ENCODE peak calls at places on chromosomes 5 and 9, in eight cellular contexts. One of them, this sample, is unnamed.

GRCh38 chr5:55925181-55925580 is 69.6 kb downstream of the IL6ST start:
- DNase-seq in brain microvascular endothelial cell: no peak
- DNase-seq in coronary artery: peak; percentile 36
- DNase-seq in neural progenitor cell: no peak
- DNase-seq in astrocyte of the spinal cord: no peak
- DNase-seq in WTC11: no peak
- DNase-seq in Calu3: no peak
- DNase-seq in lower leg skin: no peak
- DNase-seq in this sample: no peak

GRCh38 chr5:119318256-119318914 is 37.4 kb upstream of the TNFAIP8 start:
- DNase-seq in brain microvascular endothelial cell: no peak
- DNase-seq in WTC11: no peak
- DNase-seq in coronary artery: no peak
- DNase-seq in lower leg skin: no peak
- DNase-seq in astrocyte of the spinal cord: no peak
- DNase-seq in neural progenitor cell: no peak
- DNase-seq in Calu3: no peak
- DNase-seq in this sample: peak; percentile 52

GRCh38 chr9:112017878-112018277 is 121.3 kb downstream of the UGCG start:
- DNase-seq in astrocyte of the spinal cord: no peak
- DNase-seq in lower leg skin: no peak
- DNase-seq in neural progenitor cell: no peak
- DNase-seq in Calu3: no peak
- DNase-seq in coronary artery: no peak
- DNase-seq in WTC11: no peak
- DNase-seq in brain microvascular endothelial cell: no peak
- DNase-seq in this sample: no peak

GRCh38 chr5:73115399-73116051 is 4.8 kb upstream of the TMEM171 start:
- DNase-seq in Calu3: no peak
- DNase-seq in lower leg skin: no peak
- DNase-seq in WTC11: no peak
- DNase-seq in coronary artery: no peak
- DNase-seq in astrocyte of the spinal cord: peak; percentile 98
- DNase-seq in neural progenitor cell: no peak
- DNase-seq in brain microvascular endothelial cell: peak; percentile 93
- DNase-seq in this sample: peak; percentile 58

GRCh38 chr5:116076496-116076895 is 8.3 kb upstream of the COMMD10 start:
- DNase-seq in lower leg skin: no peak
- DNase-seq in neural progenitor cell: no peak
- DNase-seq in brain microvascular endothelial cell: no peak
- DNase-seq in coronary artery: no peak
- DNase-seq in Calu3: no peak
- DNase-seq in astrocyte of the spinal cord: no peak
- DNase-seq in WTC11: no peak
- DNase-seq in this sample: peak; percentile 10

GRCh38 chr5:31364881-31365636 is 166.8 kb downstream of the DROSHA start:
- DNase-seq in lower leg skin: no peak
- DNase-seq in neural progenitor cell: no peak
- DNase-seq in brain microvascular endothelial cell: peak; percentile 68
- DNase-seq in Calu3: no peak
- DNase-seq in astrocyte of the spinal cord: peak; percentile 69
- DNase-seq in WTC11: no peak
- DNase-seq in coronary artery: no peak
- DNase-seq in this sample: no peak

GRCh38 chr5:96936431-96937221 is 746 bp downstream of the LNPEP start:
- DNase-seq in brain microvascular endothelial cell: no peak
- DNase-seq in astrocyte of the spinal cord: peak; percentile 48
- DNase-seq in neural progenitor cell: peak; percentile 60
- DNase-seq in lower leg skin: peak; percentile 31
- DNase-seq in Calu3: peak; percentile 56
- DNase-seq in coronary artery: peak; percentile 76
- DNase-seq in WTC11: peak; percentile 40
- DNase-seq in this sample: peak; percentile 40

GRCh38 chr5:6792376-6792775 is 79.1 kb downstream of the TENT4A start:
- DNase-seq in coronary artery: no peak
- DNase-seq in brain microvascular endothelial cell: no peak
- DNase-seq in WTC11: no peak
- DNase-seq in Calu3: no peak
- DNase-seq in astrocyte of the spinal cord: no peak
- DNase-seq in lower leg skin: no peak
- DNase-seq in neural progenitor cell: no peak
- DNase-seq in this sample: no peak

GRCh38 chr5:163565492-163565891 is 60.1 kb downstream of the MAT2B start:
- DNase-seq in coronary artery: no peak
- DNase-seq in neural progenitor cell: peak; percentile 60
- DNase-seq in lower leg skin: no peak
- DNase-seq in astrocyte of the spinal cord: no peak
- DNase-seq in Calu3: no peak
- DNase-seq in brain microvascular endothelial cell: no peak
- DNase-seq in WTC11: peak; percentile 27
- DNase-seq in this sample: peak; percentile 19

GRCh38 chr9:19231126-19232035 is 888 bp downstream of the DENND4C start:
- DNase-seq in brain microvascular endothelial cell: peak; percentile 2
- DNase-seq in Calu3: peak; percentile 12
- DNase-seq in lower leg skin: peak; percentile 35
- DNase-seq in neural progenitor cell: peak; percentile 50
- DNase-seq in WTC11: peak; percentile 61
- DNase-seq in astrocyte of the spinal cord: peak; percentile 15
- DNase-seq in coronary artery: no peak
- DNase-seq in this sample: peak; percentile 26

GRCh38 chr5:150154618-150155134 is 969 bp downstream of the PDGFRB start:
- DNase-seq in astrocyte of the spinal cord: no peak
- DNase-seq in WTC11: no peak
- DNase-seq in brain microvascular endothelial cell: no peak
- DNase-seq in neural progenitor cell: no peak
- DNase-seq in Calu3: no peak
- DNase-seq in coronary artery: no peak
- DNase-seq in lower leg skin: no peak
- DNase-seq in this sample: no peak

GRCh38 chr5:150153483-150153882 is 2.2 kb downstream of the PDGFRB start:
- DNase-seq in coronary artery: no peak
- DNase-seq in astrocyte of the spinal cord: no peak
- DNase-seq in brain microvascular endothelial cell: no peak
- DNase-seq in neural progenitor cell: no peak
- DNase-seq in Calu3: no peak
- DNase-seq in lower leg skin: no peak
- DNase-seq in WTC11: no peak
- DNase-seq in this sample: no peak

GRCh38 chr5:150152636-150153462 is 2.8 kb downstream of the PDGFRB start:
- DNase-seq in astrocyte of the spinal cord: no peak
- DNase-seq in coronary artery: no peak
- DNase-seq in WTC11: no peak
- DNase-seq in lower leg skin: no peak
- DNase-seq in neural progenitor cell: no peak
- DNase-seq in brain microvascular endothelial cell: no peak
- DNase-seq in Calu3: no peak
- DNase-seq in this sample: no peak

GRCh38 chr5:150155258-150156032 is at the start of gene PDGFRB:
- DNase-seq in neural progenitor cell: peak; percentile 82
- DNase-seq in brain microvascular endothelial cell: peak; percentile 85
- DNase-seq in WTC11: peak; percentile 67
- DNase-seq in lower leg skin: peak; percentile 87
- DNase-seq in coronary artery: peak; percentile 98
- DNase-seq in astrocyte of the spinal cord: peak; percentile 90
- DNase-seq in Calu3: no peak
- DNase-seq in this sample: peak; percentile 8

GRCh38 chr5:150153957-150154617 is 1.6 kb downstream of the PDGFRB start:
- DNase-seq in WTC11: no peak
- DNase-seq in Calu3: no peak
- DNase-seq in astrocyte of the spinal cord: peak; percentile 73
- DNase-seq in brain microvascular endothelial cell: peak; percentile 85
- DNase-seq in coronary artery: no peak
- DNase-seq in lower leg skin: no peak
- DNase-seq in neural progenitor cell: peak; percentile 48
- DNase-seq in this sample: no peak
- TF ChIP-seq CTCF in WTC11: no peak
- TF ChIP-seq CTCF in Calu3: no peak
- TF ChIP-seq CTCF in astrocyte of the spinal cord: no peak
- TF ChIP-seq CTCF in brain microvascular endothelial cell: no peak
- TF ChIP-seq CTCF in coronary artery: no peak
- TF ChIP-seq CTCF in lower leg skin: no peak
- TF ChIP-seq CTCF in neural progenitor cell: no peak
- TF ChIP-seq CTCF in this sample: no peak

DNA sequence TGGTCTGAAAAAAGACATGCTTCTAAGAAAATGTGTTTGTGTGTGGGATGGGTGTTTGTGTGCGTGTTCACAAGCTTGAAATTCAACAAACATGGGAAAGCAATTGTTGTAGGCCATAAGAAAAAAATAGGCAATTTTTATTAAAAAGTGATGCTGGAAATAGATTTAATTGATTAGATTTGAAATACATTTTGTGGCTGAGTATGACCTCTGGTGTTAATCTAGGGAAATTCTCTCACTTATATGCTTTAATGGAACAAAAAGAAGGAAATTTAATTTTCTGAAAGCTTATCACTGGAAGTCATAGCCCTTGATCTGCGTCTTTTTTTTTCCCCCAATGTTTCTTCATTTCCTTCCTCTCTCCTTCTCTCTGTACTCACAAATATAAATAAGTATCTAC is 3.5 kb upstream of the KCNN2 start:
- DNase-seq in lower leg skin: no peak
- DNase-seq in coronary artery: no peak
- DNase-seq in brain microvascular endothelial cell: no peak
- DNase-seq in neural progenitor cell: no peak
- DNase-seq in Calu3: no peak
- DNase-seq in WTC11: no peak
- DNase-seq in astrocyte of the spinal cord: no peak
- DNase-seq in this sample: no peak
- TF ChIP-seq CTCF in lower leg skin: no peak
- TF ChIP-seq CTCF in coronary artery: no peak
- TF ChIP-seq CTCF in brain microvascular endothelial cell: no peak
- TF ChIP-seq CTCF in neural progenitor cell: peak; percentile 49
- TF ChIP-seq CTCF in Calu3: no peak
- TF ChIP-seq CTCF in WTC11: no peak
- TF ChIP-seq CTCF in astrocyte of the spinal cord: no peak
- TF ChIP-seq CTCF in this sample: no peak

GRCh38 chr5:64592942-64593341 is 87.1 kb downstream of the RGS7BP start:
- DNase-seq in WTC11: no peak
- DNase-seq in Calu3: no peak
- DNase-seq in lower leg skin: no peak
- DNase-seq in neural progenitor cell: no peak
- DNase-seq in coronary artery: no peak
- DNase-seq in astrocyte of the spinal cord: no peak
- DNase-seq in brain microvascular endothelial cell: no peak
- DNase-seq in this sample: no peak

GRCh38 chr5:64595519-64595855 is 89.7 kb downstream of the RGS7BP start:
- DNase-seq in astrocyte of the spinal cord: no peak
- DNase-seq in lower leg skin: no peak
- DNase-seq in coronary artery: no peak
- DNase-seq in WTC11: no peak
- DNase-seq in Calu3: no peak
- DNase-seq in neural progenitor cell: no peak
- DNase-seq in brain microvascular endothelial cell: no peak
- DNase-seq in this sample: no peak

GRCh38 chr5:64599226-64599625 is 91.1 kb upstream of the SHISAL2B start:
- DNase-seq in lower leg skin: no peak
- DNase-seq in brain microvascular endothelial cell: no peak
- DNase-seq in astrocyte of the spinal cord: no peak
- DNase-seq in coronary artery: no peak
- DNase-seq in WTC11: no peak
- DNase-seq in neural progenitor cell: no peak
- DNase-seq in Calu3: no peak
- DNase-seq in this sample: no peak

GRCh38 chr5:64594025-64594424 is 88.2 kb downstream of the RGS7BP start:
- DNase-seq in lower leg skin: no peak
- DNase-seq in WTC11: no peak
- DNase-seq in Calu3: no peak
- DNase-seq in brain microvascular endothelial cell: no peak
- DNase-seq in neural progenitor cell: no peak
- DNase-seq in astrocyte of the spinal cord: no peak
- DNase-seq in coronary artery: no peak
- DNase-seq in this sample: no peak

DNA sequence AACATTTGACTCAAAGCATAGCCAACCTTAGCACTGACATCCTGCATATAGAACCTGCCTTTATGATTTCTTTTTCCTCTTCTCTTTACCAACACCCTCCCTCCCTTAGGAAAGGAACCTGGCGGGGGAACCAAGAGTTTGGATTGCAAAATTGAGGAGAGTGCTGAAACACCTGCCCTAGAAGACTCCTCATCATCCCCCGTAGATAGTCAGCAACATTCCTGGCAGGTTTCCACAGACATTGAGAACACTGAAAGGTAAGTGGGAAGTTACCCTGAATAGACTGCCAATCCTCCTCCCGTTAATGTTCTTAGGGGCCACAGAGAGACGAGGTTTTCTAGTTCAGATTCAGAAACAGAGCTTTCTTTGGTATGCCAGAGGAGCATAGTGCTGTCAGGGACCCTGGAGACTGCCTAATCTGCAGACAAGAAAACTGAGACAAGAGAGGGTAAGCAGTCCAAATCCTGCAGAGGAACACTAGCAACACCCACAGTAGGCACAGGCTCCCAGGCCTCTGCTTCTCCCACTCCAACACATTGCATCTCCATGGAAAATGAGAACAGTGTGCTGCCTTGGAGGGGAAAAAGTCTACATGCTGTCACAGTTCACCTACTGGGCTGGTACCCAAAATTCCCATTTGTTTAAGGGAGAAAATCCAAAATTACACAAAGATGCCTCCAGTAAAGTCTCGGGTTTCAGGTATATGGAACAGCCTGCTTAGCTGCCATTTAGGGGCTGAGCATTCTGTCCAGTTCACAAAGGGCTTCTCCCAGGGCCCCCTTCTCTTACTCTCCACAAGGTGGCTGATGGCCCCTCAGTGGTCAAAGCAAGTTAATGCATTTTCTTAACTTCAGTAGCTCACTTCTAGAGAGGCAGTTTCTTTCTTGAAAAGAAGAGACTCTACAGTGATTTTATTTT is 89.0 kb downstream of the RGS7BP start:
- DNase-seq in lower leg skin: no peak
- DNase-seq in Calu3: peak; percentile 10
- DNase-seq in neural progenitor cell: peak; percentile 78
- DNase-seq in astrocyte of the spinal cord: no peak
- DNase-seq in coronary artery: no peak
- DNase-seq in brain microvascular endothelial cell: no peak
- DNase-seq in WTC11: peak; percentile 52
- DNase-seq in this sample: peak; percentile 6
- TF ChIP-seq CTCF in lower leg skin: no peak
- TF ChIP-seq CTCF in Calu3: no peak
- TF ChIP-seq CTCF in neural progenitor cell: peak; percentile 74
- TF ChIP-seq CTCF in astrocyte of the spinal cord: peak; percentile 27
- TF ChIP-seq CTCF in coronary artery: peak; percentile 53
- TF ChIP-seq CTCF in brain microvascular endothelial cell: peak; percentile 63
- TF ChIP-seq CTCF in WTC11: no peak
- TF ChIP-seq CTCF in this sample: no peak

DNA sequence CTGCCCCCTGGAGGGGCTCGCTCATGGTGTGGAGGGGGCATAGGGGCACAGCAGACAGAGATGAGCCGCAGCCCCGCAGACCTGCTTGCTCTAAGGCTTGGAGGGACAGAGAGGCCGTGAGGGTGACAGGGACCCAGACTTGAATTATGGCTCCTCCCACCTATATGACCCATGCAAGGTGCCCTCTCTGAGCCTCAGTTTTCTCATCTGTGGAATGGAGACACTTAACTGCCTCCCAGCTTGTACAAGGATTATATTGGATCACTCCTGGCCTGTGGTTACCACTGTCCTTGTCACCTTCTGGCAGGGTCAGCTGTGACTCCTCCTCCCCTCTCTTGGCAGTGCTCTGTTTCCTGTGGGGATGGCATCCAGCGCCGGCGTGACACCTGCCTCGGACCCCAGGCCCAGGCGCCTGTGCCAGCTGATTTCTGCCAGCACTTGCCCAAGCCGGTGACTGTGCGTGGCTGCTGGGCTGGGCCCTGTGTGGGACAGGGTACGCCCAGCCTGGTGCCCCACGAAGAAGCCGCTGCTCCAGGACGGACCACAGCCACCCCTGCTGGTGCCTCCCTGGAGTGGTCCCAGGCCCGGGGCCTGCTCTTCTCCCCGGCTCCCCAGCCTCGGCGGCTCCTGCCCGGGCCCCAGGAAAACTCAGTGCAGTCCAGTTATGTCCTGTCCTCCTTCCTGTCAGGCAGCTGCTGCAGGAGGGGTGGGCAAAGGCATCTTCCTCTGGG is 4.7 kb upstream of the CACFD1 start:
- DNase-seq in coronary artery: no peak
- DNase-seq in brain microvascular endothelial cell: no peak
- DNase-seq in astrocyte of the spinal cord: no peak
- DNase-seq in Calu3: no peak
- DNase-seq in WTC11: no peak
- DNase-seq in neural progenitor cell: no peak
- DNase-seq in lower leg skin: no peak
- DNase-seq in this sample: no peak
- TF ChIP-seq CTCF in coronary artery: no peak
- TF ChIP-seq CTCF in brain microvascular endothelial cell: no peak
- TF ChIP-seq CTCF in astrocyte of the spinal cord: no peak
- TF ChIP-seq CTCF in Calu3: no peak
- TF ChIP-seq CTCF in WTC11: no peak
- TF ChIP-seq CTCF in neural progenitor cell: no peak
- TF ChIP-seq CTCF in lower leg skin: no peak
- TF ChIP-seq CTCF in this sample: no peak

This sample was measured in epithelial cell of esophagus.